ENCODE peak calls at places on chromosomes 3 and 15, in four cellular contexts. O, R, K and D are unnamed samples.

GRCh38 chr15:58495836-58496501 is 64.2 kb downstream of the LIPC start:
- DNase-seq in K (no peak), O (no peak), R (no peak), D (no peak)

GRCh38 chr15:58521293-58521991 is 89.7 kb downstream of the LIPC start:
- DNase-seq in R (peak), O (no peak), K (peak), D (peak)

GRCh38 chr3:66400381-66401156 is 100.3 kb downstream of the LRIG1 start:
- DNase-seq in K (no peak), O (peak), R (no peak), D (peak)

GRCh38 chr3:145798005-145798404 is 363.0 kb downstream of the PLOD2 start:
- DNase-seq in R (no peak), K (no peak), O (no peak), D (peak)

GRCh38 chr3:156620260-156620659 is 54.1 kb upstream of the TIPARP start:
- DNase-seq in R (no peak), O (no peak), K (peak), D (no peak)

GRCh38 chr3:96900600-96900999 is 86.2 kb downstream of the EPHA6 start:
- DNase-seq in R (no peak), K (no peak), O (no peak), D (no peak)

GRCh38 chr3:94616833-94617232 is 554.0 kb downstream of the NSUN3 start:
- DNase-seq in R (no peak), O (no peak), K (peak), D (no peak)

GRCh38 chr3:150097588-150097890 is 126.8 kb upstream of the PFN2 start:
- DNase-seq in O (no peak), K (peak), R (no peak), D (no peak)

GRCh38 chr15:63893866-63894661 is 60.3 kb upstream of the HERC1 start:
- DNase-seq in R (no peak), K (no peak), O (no peak), D (no peak)

GRCh38 chr15:89155656-89156055 is 65.7 kb downstream of the RLBP1 start:
- DNase-seq in K (no peak), O (no peak), R (no peak), D (peak)

GRCh38 chr15:87844031-87844430 is 412.5 kb downstream of the NTRK3 start:
- DNase-seq in R (no peak), O (no peak), K (no peak), D (no peak)

GRCh38 chr15:94937243-94937642 is 705.9 kb downstream of the MCTP2 start:
- DNase-seq in R (no peak), O (no peak), K (no peak), D (no peak)

GRCh38 chr3:184864012-184864411 is 52.0 kb downstream of the VPS8 start:
- DNase-seq in K (no peak), O (no peak), R (no peak), D (no peak)

GRCh38 chr3:149819432-149819831 is 6.4 kb downstream of the RNF13 start:
- DNase-seq in O (no peak), K (no peak), R (no peak), D (no peak)

GRCh38 chr3:9402410-9403228 is 5.2 kb downstream of the SETD5 start:
- DNase-seq in K (no peak), R (peak), O (peak), D (peak)

GRCh38 chr3:9399746-9400145 is 2.3 kb downstream of the SETD5 start:
- DNase-seq in R (peak), O (peak), K (peak), D (peak)

GRCh38 chr3:9400626-9401025 is 3.2 kb downstream of the SETD5 start:
- DNase-seq in R (no peak), K (no peak), O (peak), D (no peak)

GRCh38 chr3:9403463-9403862 is 6.0 kb downstream of the SETD5 start:
- DNase-seq in K (no peak), R (no peak), O (no peak), D (no peak)

DNA sequence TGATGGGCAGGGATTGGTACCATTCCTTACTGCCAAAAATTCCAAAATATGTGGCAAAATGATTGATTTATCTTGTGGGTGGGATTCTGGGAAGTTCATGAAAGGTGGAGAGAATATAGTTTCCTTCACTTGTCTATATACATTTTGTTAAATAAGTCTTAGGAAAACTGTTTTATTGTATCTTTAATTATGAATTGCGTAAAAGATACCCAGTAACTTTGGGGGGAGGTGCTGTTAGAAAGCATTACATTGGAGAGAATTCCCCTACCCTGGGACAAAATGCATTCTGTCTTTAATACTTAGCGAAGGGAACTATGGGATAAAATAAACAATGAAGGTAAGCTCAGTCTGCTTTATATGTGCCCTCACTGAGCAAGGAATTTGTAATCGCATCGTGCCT is 4.6 kb downstream of the SETD5 start:
- DNase-seq in O (peak), R (no peak), K (no peak), D (no peak)
- H3K9ac ChIP-seq in O (peak), R (peak), K (peak), D (peak)

GRCh38 chr3:43063114-43063513 is 42.8 kb downstream of the POMGNT2 start:
- DNase-seq in K (no peak), R (no peak), O (no peak), D (no peak)
- H3K9ac ChIP-seq in K (no peak), R (no peak), O (no peak), D (no peak)

GRCh38 chr3:120451670-120452220 is 953 bp upstream of the FSTL1 start:
- DNase-seq in R (no peak), O (no peak), K (no peak), D (no peak)
- H3K9ac ChIP-seq in R (no peak), O (no peak), K (no peak), D (peak)

GRCh38 chr3:57160046-57160730 is 5.0 kb downstream of the IL17RD start:
- DNase-seq in K (no peak), O (peak), R (peak), D (peak)
- H3K9ac ChIP-seq in K (no peak), O (no peak), R (no peak), D (peak)

GRCh38 chr15:69576035-69576526 is 123.5 kb downstream of the RPLP1 start:
- DNase-seq in K (peak), O (peak), R (peak), D (peak)

GRCh38 chr15:69573815-69574472 is 121.3 kb downstream of the RPLP1 start:
- DNase-seq in K (no peak), R (no peak), O (no peak), D (no peak)

GRCh38 chr15:69574506-69574905 is 121.9 kb downstream of the RPLP1 start:
- DNase-seq in R (no peak), K (no peak), O (no peak), D (no peak)

GRCh38 chr15:69576948-69577351 is 124.3 kb downstream of the RPLP1 start:
- DNase-seq in K (no peak), O (no peak), R (no peak), D (no peak)

GRCh38 chr15:69575387-69575786 is 122.8 kb downstream of the RPLP1 start:
- DNase-seq in O (no peak), R (no peak), K (no peak), D (no peak)
- H3K9ac ChIP-seq in O (no peak), R (no peak), K (no peak), D (no peak)

GRCh38 chr3:43757613-43758012 is 66.9 kb downstream of the ABHD5 start:
- DNase-seq in R (no peak), O (no peak), K (no peak), D (no peak)

GRCh38 chr3:43755511-43756200 is 64.9 kb downstream of the ABHD5 start:
- DNase-seq in K (no peak), R (no peak), O (no peak), D (no peak)

GRCh38 chr3:43753743-43754142 is 63.0 kb downstream of the ABHD5 start:
- DNase-seq in R (no peak), K (no peak), O (no peak), D (no peak)

GRCh38 chr3:43752908-43753307 is 62.2 kb downstream of the ABHD5 start:
- DNase-seq in R (no peak), O (no peak), K (no peak), D (no peak)

GRCh38 chr3:43754316-43754715 is 63.6 kb downstream of the ABHD5 start:
- DNase-seq in K (no peak), O (no peak), R (no peak), D (no peak)
- H3K9ac ChIP-seq in K (no peak), O (no peak), R (no peak), D (no peak)

GRCh38 chr3:134030382-134030753 is 643 bp upstream of the SLCO2A1 start:
- DNase-seq in K (no peak), O (peak), R (no peak), D (peak)
- H3K9ac ChIP-seq in K (no peak), O (no peak), R (no peak), D (no peak)

DNA sequence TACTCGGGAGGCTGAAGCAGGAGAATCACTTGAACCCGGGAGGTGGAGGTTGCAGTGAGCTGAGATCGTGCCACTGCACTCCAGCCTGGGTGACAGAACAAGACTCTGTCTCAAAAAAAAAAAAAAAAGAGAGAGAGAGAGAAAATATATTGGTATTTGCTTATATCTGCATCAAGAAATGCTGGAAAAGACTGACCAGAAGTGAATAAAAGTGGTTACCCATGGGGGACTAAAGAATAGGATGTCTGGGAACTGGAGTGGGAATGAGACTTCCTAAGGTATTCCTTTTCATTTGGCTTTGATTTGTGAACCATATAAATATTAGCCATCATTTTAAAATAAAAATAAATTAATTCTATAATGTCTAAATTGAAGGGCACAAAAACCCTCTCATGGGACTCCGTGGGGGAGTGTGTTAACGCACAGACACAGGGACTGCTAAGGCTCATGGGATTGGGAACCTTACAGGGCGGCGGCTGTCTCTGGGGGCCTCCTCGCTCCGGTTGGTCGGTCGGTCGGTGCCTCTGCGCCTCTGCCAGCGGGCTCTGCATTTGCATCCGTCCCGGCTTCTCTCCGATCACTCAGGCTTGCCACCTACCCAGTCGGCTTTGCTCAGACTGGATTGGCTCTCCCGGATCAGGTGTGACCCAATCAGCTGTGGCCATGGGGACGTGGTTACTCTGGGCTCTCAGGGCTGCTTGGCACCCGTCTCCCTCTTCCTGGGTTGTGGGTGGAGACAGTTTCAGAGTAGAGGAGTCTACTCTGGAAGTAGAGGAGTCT is 12.7 kb upstream of the TSPAN3 start:
- DNase-seq in K (peak), R (peak), O (peak), D (peak)
- H3K9ac ChIP-seq in K (no peak), R (no peak), O (no peak), D (no peak)

GRCh38 chr3:37993067-37993809 is 2.7 kb downstream of the VILL start:
- DNase-seq in R (no peak), K (no peak), O (no peak), D (peak)
- H3K9ac ChIP-seq in R (no peak), K (no peak), O (no peak), D (no peak)